ENCODE peak calls at places on chromosomes 5 and 9, in seven cellular contexts. One of them, this sample, is unnamed.

GRCh38 chr9:22913518-22913917 is 466.9 kb downstream of the DMRTA1 start:
- DNase-seq in RWPE2: no peak
- DNase-seq in fibroblast of pulmonary artery: no peak
- DNase-seq in HepG2: no peak
- DNase-seq in esophagus squamous epithelium: no peak
- DNase-seq in suprapubic skin: no peak
- DNase-seq in psoas muscle: no peak
- DNase-seq in this sample: no peak

GRCh38 chr5:31427013-31427783 is 104.7 kb downstream of the DROSHA start:
- DNase-seq in HepG2: no peak
- DNase-seq in RWPE2: no peak
- DNase-seq in esophagus squamous epithelium: no peak
- DNase-seq in suprapubic skin: no peak
- DNase-seq in fibroblast of pulmonary artery: peak
- DNase-seq in psoas muscle: no peak
- DNase-seq in this sample: no peak

GRCh38 chr5:130213607-130214006 is 309.3 kb downstream of the CHSY3 start:
- DNase-seq in esophagus squamous epithelium: no peak
- DNase-seq in suprapubic skin: no peak
- DNase-seq in psoas muscle: no peak
- DNase-seq in fibroblast of pulmonary artery: peak
- DNase-seq in HepG2: no peak
- DNase-seq in RWPE2: no peak
- DNase-seq in this sample: no peak

GRCh38 chr5:107476783-107477182 is 194.0 kb downstream of the EFNA5 start:
- DNase-seq in RWPE2: no peak
- DNase-seq in fibroblast of pulmonary artery: peak
- DNase-seq in HepG2: no peak
- DNase-seq in esophagus squamous epithelium: no peak
- DNase-seq in psoas muscle: no peak
- DNase-seq in suprapubic skin: no peak
- DNase-seq in this sample: no peak

GRCh38 chr5:102670224-102670836 is 84.8 kb upstream of the PAM start:
- DNase-seq in fibroblast of pulmonary artery: peak
- DNase-seq in psoas muscle: peak
- DNase-seq in suprapubic skin: no peak
- DNase-seq in HepG2: peak
- DNase-seq in esophagus squamous epithelium: no peak
- DNase-seq in RWPE2: no peak
- DNase-seq in this sample: no peak

GRCh38 chr5:119411291-119411934 is 40.9 kb upstream of the HSD17B4 start:
- DNase-seq in fibroblast of pulmonary artery: peak
- DNase-seq in psoas muscle: no peak
- DNase-seq in esophagus squamous epithelium: no peak
- DNase-seq in RWPE2: no peak
- DNase-seq in suprapubic skin: no peak
- DNase-seq in HepG2: no peak
- DNase-seq in this sample: peak

GRCh38 chr5:133977161-133977787 is 8.8 kb upstream of the C5orf15 start:
- DNase-seq in HepG2: peak
- DNase-seq in fibroblast of pulmonary artery: no peak
- DNase-seq in suprapubic skin: no peak
- DNase-seq in esophagus squamous epithelium: no peak
- DNase-seq in psoas muscle: no peak
- DNase-seq in RWPE2: no peak
- DNase-seq in this sample: no peak

GRCh38 chr5:13945271-13945670 is 783 bp upstream of the DNAH5 start:
- DNase-seq in suprapubic skin: no peak
- DNase-seq in RWPE2: no peak
- DNase-seq in esophagus squamous epithelium: no peak
- DNase-seq in HepG2: no peak
- DNase-seq in fibroblast of pulmonary artery: no peak
- DNase-seq in psoas muscle: no peak
- DNase-seq in this sample: no peak

GRCh38 chr5:72246954-72247442 is 73.0 kb downstream of the MRPS27 start:
- DNase-seq in HepG2: no peak
- DNase-seq in RWPE2: no peak
- DNase-seq in fibroblast of pulmonary artery: peak
- DNase-seq in suprapubic skin: no peak
- DNase-seq in esophagus squamous epithelium: no peak
- DNase-seq in psoas muscle: no peak
- DNase-seq in this sample: peak

GRCh38 chr5:163260961-163261360 is 176.4 kb upstream of the CCNG1 start:
- DNase-seq in esophagus squamous epithelium: no peak
- DNase-seq in RWPE2: no peak
- DNase-seq in fibroblast of pulmonary artery: no peak
- DNase-seq in psoas muscle: no peak
- DNase-seq in HepG2: no peak
- DNase-seq in suprapubic skin: no peak
- DNase-seq in this sample: no peak

GRCh38 chr5:135061001-135061400 is 27.0 kb upstream of the PITX1 start:
- DNase-seq in HepG2: no peak
- DNase-seq in esophagus squamous epithelium: no peak
- DNase-seq in suprapubic skin: no peak
- DNase-seq in fibroblast of pulmonary artery: no peak
- DNase-seq in psoas muscle: peak
- DNase-seq in RWPE2: no peak
- DNase-seq in this sample: no peak

GRCh38 chr5:125317546-125317995 is 571.1 kb upstream of the ZNF608 start:
- DNase-seq in psoas muscle: no peak
- DNase-seq in RWPE2: no peak
- DNase-seq in suprapubic skin: no peak
- DNase-seq in fibroblast of pulmonary artery: no peak
- DNase-seq in esophagus squamous epithelium: no peak
- DNase-seq in HepG2: no peak
- DNase-seq in this sample: no peak

GRCh38 chr9:91945277-91946074 is 4.6 kb downstream of the ROR2 start:
- DNase-seq in psoas muscle: no peak
- DNase-seq in HepG2: no peak
- DNase-seq in fibroblast of pulmonary artery: peak
- DNase-seq in RWPE2: no peak
- DNase-seq in esophagus squamous epithelium: no peak
- DNase-seq in suprapubic skin: no peak
- DNase-seq in this sample: peak

GRCh38 chr9:70260007-70260443 is 1.2 kb downstream of the SMC5 start:
- DNase-seq in fibroblast of pulmonary artery: no peak
- DNase-seq in HepG2: no peak
- DNase-seq in esophagus squamous epithelium: no peak
- DNase-seq in suprapubic skin: no peak
- DNase-seq in RWPE2: no peak
- DNase-seq in psoas muscle: no peak
- DNase-seq in this sample: no peak

GRCh38 chr9:129347323-129348120 is 169.5 kb upstream of the IER5L start:
- DNase-seq in HepG2: no peak
- DNase-seq in esophagus squamous epithelium: no peak
- DNase-seq in RWPE2: no peak
- DNase-seq in suprapubic skin: no peak
- DNase-seq in fibroblast of pulmonary artery: peak
- DNase-seq in psoas muscle: no peak
- DNase-seq in this sample: no peak

GRCh38 chr9:73179594-73179993 is 27.9 kb downstream of the ANXA1 start:
- DNase-seq in fibroblast of pulmonary artery: no peak
- DNase-seq in suprapubic skin: no peak
- DNase-seq in RWPE2: no peak
- DNase-seq in psoas muscle: no peak
- DNase-seq in esophagus squamous epithelium: no peak
- DNase-seq in HepG2: no peak
- DNase-seq in this sample: peak

GRCh38 chr5:154194348-154195329 is 4.1 kb downstream of the GALNT10 start:
- DNase-seq in psoas muscle: no peak
- DNase-seq in esophagus squamous epithelium: no peak
- DNase-seq in HepG2: no peak
- DNase-seq in RWPE2: no peak
- DNase-seq in suprapubic skin: no peak
- DNase-seq in fibroblast of pulmonary artery: peak
- DNase-seq in this sample: peak

GRCh38 chr9:104961238-104961637 is 33.3 kb upstream of the ABCA1 start:
- DNase-seq in esophagus squamous epithelium: no peak
- DNase-seq in fibroblast of pulmonary artery: peak
- DNase-seq in suprapubic skin: no peak
- DNase-seq in psoas muscle: no peak
- DNase-seq in RWPE2: peak
- DNase-seq in HepG2: peak
- DNase-seq in this sample: peak

GRCh38 chr5:142312399-142312798 is 12.4 kb downstream of the SPRY4 start:
- DNase-seq in RWPE2: no peak
- DNase-seq in psoas muscle: no peak
- DNase-seq in suprapubic skin: no peak
- DNase-seq in HepG2: no peak
- DNase-seq in esophagus squamous epithelium: no peak
- DNase-seq in fibroblast of pulmonary artery: no peak
- DNase-seq in this sample: no peak
- H3K4me3 ChIP-seq in RWPE2: no peak
- H3K4me3 ChIP-seq in psoas muscle: no peak
- H3K4me3 ChIP-seq in suprapubic skin: no peak
- H3K4me3 ChIP-seq in HepG2: no peak
- H3K4me3 ChIP-seq in esophagus squamous epithelium: no peak
- H3K4me3 ChIP-seq in fibroblast of pulmonary artery: no peak
- H3K4me3 ChIP-seq in this sample: no peak

GRCh38 chr9:130480673-130481072 is 35.9 kb downstream of the ASS1 start:
- DNase-seq in suprapubic skin: no peak
- DNase-seq in HepG2: no peak
- DNase-seq in esophagus squamous epithelium: no peak
- DNase-seq in psoas muscle: no peak
- DNase-seq in fibroblast of pulmonary artery: no peak
- DNase-seq in RWPE2: no peak
- DNase-seq in this sample: no peak

GRCh38 chr9:130483281-130483949 is 38.7 kb downstream of the ASS1 start:
- DNase-seq in RWPE2: no peak
- DNase-seq in esophagus squamous epithelium: no peak
- DNase-seq in suprapubic skin: no peak
- DNase-seq in fibroblast of pulmonary artery: no peak
- DNase-seq in HepG2: no peak
- DNase-seq in psoas muscle: no peak
- DNase-seq in this sample: no peak

GRCh38 chr9:130486103-130486502 is 41.3 kb downstream of the ASS1 start:
- DNase-seq in fibroblast of pulmonary artery: no peak
- DNase-seq in esophagus squamous epithelium: no peak
- DNase-seq in suprapubic skin: no peak
- DNase-seq in HepG2: no peak
- DNase-seq in psoas muscle: no peak
- DNase-seq in RWPE2: no peak
- DNase-seq in this sample: no peak

GRCh38 chr9:130482463-130482862 is 37.7 kb downstream of the ASS1 start:
- DNase-seq in fibroblast of pulmonary artery: no peak
- DNase-seq in psoas muscle: no peak
- DNase-seq in suprapubic skin: no peak
- DNase-seq in esophagus squamous epithelium: no peak
- DNase-seq in RWPE2: no peak
- DNase-seq in HepG2: no peak
- DNase-seq in this sample: no peak

GRCh38 chr9:130484362-130485072 is 39.8 kb downstream of the ASS1 start:
- DNase-seq in psoas muscle: no peak
- DNase-seq in fibroblast of pulmonary artery: no peak
- DNase-seq in HepG2: no peak
- DNase-seq in suprapubic skin: no peak
- DNase-seq in esophagus squamous epithelium: no peak
- DNase-seq in RWPE2: no peak
- DNase-seq in this sample: no peak
- TF ChIP-seq CTCF in psoas muscle: no peak
- TF ChIP-seq CTCF in fibroblast of pulmonary artery: no peak
- TF ChIP-seq CTCF in HepG2: no peak
- TF ChIP-seq CTCF in suprapubic skin: no peak
- TF ChIP-seq CTCF in esophagus squamous epithelium: no peak
- TF ChIP-seq CTCF in RWPE2: no peak
- TF ChIP-seq CTCF in this sample: no peak

DNA sequence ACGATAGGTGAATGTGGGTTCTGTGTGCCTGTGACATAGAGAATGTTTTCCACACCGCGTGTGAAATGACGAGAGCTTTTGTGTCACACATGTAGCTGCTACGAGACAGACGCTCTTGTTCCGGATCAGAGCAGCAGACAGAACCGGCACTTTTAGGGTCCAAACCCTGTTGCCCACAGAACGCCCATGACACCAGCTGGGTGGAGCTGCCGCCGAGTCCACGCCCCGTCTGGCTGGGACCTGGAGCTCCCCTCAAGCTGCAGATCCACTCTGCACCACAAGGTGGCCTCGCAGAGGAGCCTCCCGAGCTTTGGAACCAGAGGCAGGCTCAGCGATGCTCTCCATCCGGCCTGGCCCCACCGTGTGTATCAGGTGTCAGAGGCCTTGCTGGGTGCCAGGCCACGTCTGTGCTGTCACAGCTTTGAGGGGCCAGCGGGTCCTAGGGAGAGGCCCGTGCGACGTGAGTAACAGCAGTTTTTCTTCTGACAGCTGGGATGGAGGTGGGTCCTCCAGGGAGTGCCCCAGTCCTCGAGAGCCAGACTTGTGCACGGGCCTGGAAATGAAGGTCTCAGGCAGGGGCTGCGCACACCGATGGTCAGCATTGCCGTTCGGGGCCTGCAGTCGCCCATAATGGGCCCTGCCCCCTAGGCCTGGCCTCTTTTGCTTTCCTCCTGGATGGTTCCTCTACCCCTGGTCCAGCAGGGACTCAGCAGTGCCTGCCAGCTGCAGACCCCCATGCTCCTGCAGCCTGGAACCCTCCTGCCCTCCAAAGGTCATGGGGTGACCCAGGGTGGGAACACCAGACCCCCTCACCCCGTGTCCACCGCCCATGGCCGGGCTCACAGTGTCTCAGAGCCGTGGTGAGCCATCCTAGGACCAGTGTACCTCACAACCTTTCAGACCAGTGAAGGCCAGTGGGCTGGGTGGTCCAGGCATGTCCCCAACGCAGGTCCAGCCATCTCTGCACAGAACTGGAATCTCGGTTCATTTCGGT is 2.5 kb upstream of the LRRC14B start:
- DNase-seq in HepG2: peak
- DNase-seq in fibroblast of pulmonary artery: peak
- DNase-seq in suprapubic skin: peak
- DNase-seq in esophagus squamous epithelium: peak
- DNase-seq in RWPE2: peak
- DNase-seq in psoas muscle: peak
- DNase-seq in this sample: peak
- H3K4me3 ChIP-seq in HepG2: no peak
- H3K4me3 ChIP-seq in fibroblast of pulmonary artery: peak
- H3K4me3 ChIP-seq in suprapubic skin: peak
- H3K4me3 ChIP-seq in esophagus squamous epithelium: no peak
- H3K4me3 ChIP-seq in RWPE2: no peak
- H3K4me3 ChIP-seq in psoas muscle: peak
- H3K4me3 ChIP-seq in this sample: no peak

GRCh38 chr5:40733842-40734563 is 21.8 kb downstream of the TTC33 start:
- DNase-seq in psoas muscle: no peak
- DNase-seq in fibroblast of pulmonary artery: no peak
- DNase-seq in suprapubic skin: no peak
- DNase-seq in HepG2: no peak
- DNase-seq in esophagus squamous epithelium: no peak
- DNase-seq in RWPE2: no peak
- DNase-seq in this sample: no peak
- TF ChIP-seq CTCF in psoas muscle: no peak
- TF ChIP-seq CTCF in fibroblast of pulmonary artery: peak
- TF ChIP-seq CTCF in suprapubic skin: no peak
- TF ChIP-seq CTCF in HepG2: no peak
- TF ChIP-seq CTCF in esophagus squamous epithelium: no peak
- TF ChIP-seq CTCF in RWPE2: no peak
- TF ChIP-seq CTCF in this sample: no peak